ENCODE peak calls at places on chromosomes 3 and 15, in six cellular contexts. One of them, this sample, is unnamed.

GRCh38 chr3:8663177-8664061 is 18.8 kb upstream of the SSUH2 start:
- DNase-seq in neuronal stem cell: peak; percentile 73
- DNase-seq in right cardiac atrium: no peak
- DNase-seq in GM12878: peak; percentile 36
- DNase-seq in fibroblast of pulmonary artery: peak; percentile 74
- DNase-seq in ovary: peak; percentile 55
- DNase-seq in this sample: peak; percentile 79

GRCh38 chr3:186605561-186606545 is 7.0 kb upstream of the AHSG start:
- DNase-seq in GM12878: no peak
- DNase-seq in right cardiac atrium: no peak
- DNase-seq in neuronal stem cell: no peak
- DNase-seq in ovary: no peak
- DNase-seq in fibroblast of pulmonary artery: no peak
- DNase-seq in this sample: no peak

GRCh38 chr3:4821975-4822374 is 157.3 kb upstream of the BHLHE40 start:
- DNase-seq in neuronal stem cell: no peak
- DNase-seq in ovary: no peak
- DNase-seq in fibroblast of pulmonary artery: no peak
- DNase-seq in right cardiac atrium: no peak
- DNase-seq in GM12878: no peak
- DNase-seq in this sample: no peak

GRCh38 chr3:45922950-45923590 is 20.2 kb upstream of the CXCR6 start:
- DNase-seq in GM12878: no peak
- DNase-seq in fibroblast of pulmonary artery: no peak
- DNase-seq in right cardiac atrium: no peak
- DNase-seq in neuronal stem cell: no peak
- DNase-seq in ovary: no peak
- DNase-seq in this sample: no peak

GRCh38 chr3:143571548-143571947 is 276.7 kb downstream of the SLC9A9 start:
- DNase-seq in fibroblast of pulmonary artery: peak; percentile 14
- DNase-seq in ovary: no peak
- DNase-seq in neuronal stem cell: no peak
- DNase-seq in GM12878: no peak
- DNase-seq in right cardiac atrium: no peak
- DNase-seq in this sample: peak; percentile 66

GRCh38 chr3:71152892-71153265 is 430.6 kb downstream of the FOXP1 start:
- DNase-seq in ovary: no peak
- DNase-seq in right cardiac atrium: no peak
- DNase-seq in neuronal stem cell: no peak
- DNase-seq in GM12878: no peak
- DNase-seq in fibroblast of pulmonary artery: no peak
- DNase-seq in this sample: no peak

GRCh38 chr15:70196314-70197291 is 98.9 kb upstream of the TLE3 start:
- DNase-seq in neuronal stem cell: peak; percentile 82
- DNase-seq in fibroblast of pulmonary artery: peak; percentile 97
- DNase-seq in right cardiac atrium: peak; percentile 64
- DNase-seq in ovary: peak; percentile 51
- DNase-seq in GM12878: peak; percentile 90
- DNase-seq in this sample: peak; percentile 73

GRCh38 chr3:67414740-67415139 is 239.7 kb downstream of the SUCLG2 start:
- DNase-seq in ovary: no peak
- DNase-seq in GM12878: no peak
- DNase-seq in neuronal stem cell: no peak
- DNase-seq in fibroblast of pulmonary artery: no peak
- DNase-seq in right cardiac atrium: peak; percentile 25
- DNase-seq in this sample: peak; percentile 10

GRCh38 chr3:146626384-146627122 is 21.4 kb upstream of the PLSCR5 start:
- DNase-seq in GM12878: no peak
- DNase-seq in fibroblast of pulmonary artery: no peak
- DNase-seq in neuronal stem cell: no peak
- DNase-seq in ovary: no peak
- DNase-seq in right cardiac atrium: no peak
- DNase-seq in this sample: no peak

GRCh38 chr3:184914628-184915027 is 102.7 kb downstream of the VPS8 start:
- DNase-seq in ovary: no peak
- DNase-seq in fibroblast of pulmonary artery: peak; percentile 46
- DNase-seq in neuronal stem cell: no peak
- DNase-seq in GM12878: no peak
- DNase-seq in right cardiac atrium: no peak
- DNase-seq in this sample: peak; percentile 23

GRCh38 chr3:79253704-79254103 is 514.1 kb downstream of the ROBO1 start:
- DNase-seq in neuronal stem cell: no peak
- DNase-seq in right cardiac atrium: no peak
- DNase-seq in GM12878: no peak
- DNase-seq in ovary: no peak
- DNase-seq in fibroblast of pulmonary artery: no peak
- DNase-seq in this sample: peak; percentile 49

GRCh38 chr3:146491303-146491702 is 21.9 kb upstream of the PLSCR2 start:
- DNase-seq in fibroblast of pulmonary artery: peak; percentile 65
- DNase-seq in right cardiac atrium: no peak
- DNase-seq in neuronal stem cell: no peak
- DNase-seq in ovary: no peak
- DNase-seq in GM12878: no peak
- DNase-seq in this sample: peak; percentile 79

GRCh38 chr15:81492303-81492702 is 118.3 kb upstream of the TMC3 start:
- DNase-seq in neuronal stem cell: no peak
- DNase-seq in fibroblast of pulmonary artery: peak; percentile 81
- DNase-seq in right cardiac atrium: peak; percentile 50
- DNase-seq in GM12878: no peak
- DNase-seq in ovary: no peak
- DNase-seq in this sample: peak; percentile 56

GRCh38 chr3:44105571-44105970 is 136.1 kb upstream of the TOPAZ1 start:
- DNase-seq in neuronal stem cell: no peak
- DNase-seq in ovary: no peak
- DNase-seq in GM12878: no peak
- DNase-seq in right cardiac atrium: no peak
- DNase-seq in fibroblast of pulmonary artery: no peak
- DNase-seq in this sample: no peak

GRCh38 chr3:157089455-157090221 is 70.3 kb downstream of the CCNL1 start:
- DNase-seq in fibroblast of pulmonary artery: peak; percentile 89
- DNase-seq in right cardiac atrium: no peak
- DNase-seq in ovary: peak; percentile 39
- DNase-seq in GM12878: peak; percentile 69
- DNase-seq in neuronal stem cell: no peak
- DNase-seq in this sample: peak; percentile 66

DNA sequence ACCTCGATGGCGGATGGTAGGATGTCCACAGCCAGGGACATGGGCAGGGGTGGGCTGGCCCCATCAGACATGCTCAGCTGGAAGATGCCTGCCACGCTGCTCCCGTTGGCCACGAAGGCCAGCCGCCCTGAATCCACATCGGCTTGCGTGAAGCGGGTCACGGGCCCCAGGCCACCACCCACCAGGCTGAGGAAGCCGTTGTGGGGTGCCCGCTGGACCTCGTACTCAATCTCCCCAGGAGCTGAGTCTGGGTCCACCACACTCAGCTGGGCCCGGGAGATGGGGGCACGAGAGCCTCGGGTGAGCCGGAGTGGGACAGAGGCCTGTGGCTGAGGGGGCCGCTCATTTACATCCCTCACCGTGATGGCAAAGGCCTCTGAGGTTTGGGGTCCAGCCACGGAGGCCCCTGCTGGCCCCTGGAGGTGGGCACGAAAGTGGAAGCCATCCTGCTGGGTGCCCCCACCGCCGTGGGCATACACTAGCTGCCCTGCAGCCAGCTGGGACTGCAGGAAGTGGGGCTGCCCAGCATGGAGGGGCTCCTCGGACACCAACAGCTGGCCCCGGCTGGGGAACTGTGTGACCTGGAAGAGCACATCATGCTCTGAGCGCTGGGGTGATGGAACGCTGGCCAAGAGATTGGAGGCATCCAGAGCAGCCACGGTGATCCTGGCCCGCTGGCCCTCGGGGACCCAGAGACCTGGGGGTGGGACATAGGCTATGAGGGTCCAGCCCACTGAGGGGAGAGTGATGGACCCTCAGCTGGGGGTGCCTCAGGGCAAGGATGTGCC is 29.2 kb downstream of the SNX33 start:
- DNase-seq in ovary: peak; percentile 49
- DNase-seq in fibroblast of pulmonary artery: no peak
- DNase-seq in right cardiac atrium: peak; percentile 77
- DNase-seq in neuronal stem cell: no peak
- DNase-seq in GM12878: no peak
- DNase-seq in this sample: no peak
- H3K4me3 ChIP-seq in ovary: no peak overlapping the region
- H3K4me3 ChIP-seq in fibroblast of pulmonary artery: no peak overlapping the region
- H3K4me3 ChIP-seq in right cardiac atrium: no peak overlapping the region
- H3K4me3 ChIP-seq in neuronal stem cell: no peak overlapping the region
- H3K4me3 ChIP-seq in GM12878: no peak overlapping the region
- H3K4me3 ChIP-seq in this sample: no peak overlapping the region

GRCh38 chr3:192408721-192409151 is 318.6 kb downstream of the FGF12 start:
- DNase-seq in neuronal stem cell: peak; percentile 33
- DNase-seq in fibroblast of pulmonary artery: no peak
- DNase-seq in right cardiac atrium: peak; percentile 43
- DNase-seq in GM12878: no peak
- DNase-seq in ovary: peak; percentile 30
- DNase-seq in this sample: no peak
- H3K4me3 ChIP-seq in neuronal stem cell: peak overlapping the region; percentile 94
- H3K4me3 ChIP-seq in fibroblast of pulmonary artery: peak overlapping the region; percentile 35
- H3K4me3 ChIP-seq in right cardiac atrium: peak overlapping the region; percentile 55
- H3K4me3 ChIP-seq in GM12878: no peak overlapping the region
- H3K4me3 ChIP-seq in ovary: peak overlapping the region; percentile 38
- H3K4me3 ChIP-seq in this sample: peak overlapping the region; percentile 21

GRCh38 chr3:177211503-177212277 is 14.4 kb upstream of the TBL1XR1 start:
- DNase-seq in ovary: no peak
- DNase-seq in right cardiac atrium: no peak
- DNase-seq in GM12878: no peak
- DNase-seq in neuronal stem cell: no peak
- DNase-seq in fibroblast of pulmonary artery: no peak
- DNase-seq in this sample: peak; percentile 16
- H3K4me3 ChIP-seq in ovary: no peak overlapping the region
- H3K4me3 ChIP-seq in right cardiac atrium: no peak overlapping the region
- H3K4me3 ChIP-seq in GM12878: no peak overlapping the region
- H3K4me3 ChIP-seq in neuronal stem cell: no peak overlapping the region
- H3K4me3 ChIP-seq in fibroblast of pulmonary artery: no peak overlapping the region
- H3K4me3 ChIP-seq in this sample: no peak overlapping the region

DNA sequence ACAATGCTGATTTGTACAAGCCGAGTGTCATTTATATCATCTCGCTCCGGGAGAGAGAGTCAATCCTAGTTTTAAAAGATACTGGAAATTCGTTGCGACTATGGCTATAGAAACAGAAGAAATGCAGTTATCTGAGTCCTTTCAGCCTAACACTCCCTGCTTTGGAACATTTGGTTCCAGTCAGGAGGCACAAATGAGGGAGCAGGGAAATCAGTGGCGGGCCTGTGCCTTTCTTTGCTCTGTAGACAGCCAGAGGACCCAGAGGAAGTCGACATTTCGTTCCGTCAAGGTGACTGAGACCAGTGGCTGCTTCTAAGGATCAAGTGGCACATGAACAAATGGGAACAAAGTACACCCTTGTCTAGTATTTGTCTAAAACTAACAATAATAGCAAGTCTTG is 745 bp upstream of the RIOX2 start:
- DNase-seq in neuronal stem cell: no peak
- DNase-seq in right cardiac atrium: no peak
- DNase-seq in fibroblast of pulmonary artery: no peak
- DNase-seq in ovary: no peak
- DNase-seq in GM12878: no peak
- DNase-seq in this sample: no peak
- H3K4me3 ChIP-seq in neuronal stem cell: no peak overlapping the region
- H3K4me3 ChIP-seq in right cardiac atrium: peak overlapping the region; percentile 60
- H3K4me3 ChIP-seq in fibroblast of pulmonary artery: peak overlapping the region; percentile 65
- H3K4me3 ChIP-seq in ovary: no peak overlapping the region
- H3K4me3 ChIP-seq in GM12878: peak overlapping the region; percentile 74
- H3K4me3 ChIP-seq in this sample: peak overlapping the region; percentile 68

GRCh38 chr3:48739955-48740823 is 23.2 kb upstream of the IP6K2 start:
- DNase-seq in ovary: peak; percentile 84
- DNase-seq in GM12878: no peak
- DNase-seq in right cardiac atrium: peak; percentile 97
- DNase-seq in neuronal stem cell: peak; percentile 47
- DNase-seq in fibroblast of pulmonary artery: peak; percentile 89
- DNase-seq in this sample: peak; percentile 79
- H3K4me3 ChIP-seq in ovary: no peak overlapping the region
- H3K4me3 ChIP-seq in GM12878: no peak overlapping the region
- H3K4me3 ChIP-seq in right cardiac atrium: no peak overlapping the region
- H3K4me3 ChIP-seq in neuronal stem cell: no peak overlapping the region
- H3K4me3 ChIP-seq in fibroblast of pulmonary artery: peak overlapping the region; percentile 0
- H3K4me3 ChIP-seq in this sample: no peak overlapping the region

GRCh38 chr3:159804726-159805410 is 183.8 kb upstream of the IL12A start:
- DNase-seq in right cardiac atrium: peak; percentile 64
- DNase-seq in fibroblast of pulmonary artery: peak; percentile 94
- DNase-seq in GM12878: no peak
- DNase-seq in neuronal stem cell: peak; percentile 64
- DNase-seq in ovary: peak; percentile 41
- DNase-seq in this sample: peak; percentile 91
- H3K4me3 ChIP-seq in right cardiac atrium: no peak overlapping the region
- H3K4me3 ChIP-seq in fibroblast of pulmonary artery: no peak overlapping the region
- H3K4me3 ChIP-seq in GM12878: no peak overlapping the region
- H3K4me3 ChIP-seq in neuronal stem cell: no peak overlapping the region
- H3K4me3 ChIP-seq in ovary: no peak overlapping the region
- H3K4me3 ChIP-seq in this sample: no peak overlapping the region

DNA sequence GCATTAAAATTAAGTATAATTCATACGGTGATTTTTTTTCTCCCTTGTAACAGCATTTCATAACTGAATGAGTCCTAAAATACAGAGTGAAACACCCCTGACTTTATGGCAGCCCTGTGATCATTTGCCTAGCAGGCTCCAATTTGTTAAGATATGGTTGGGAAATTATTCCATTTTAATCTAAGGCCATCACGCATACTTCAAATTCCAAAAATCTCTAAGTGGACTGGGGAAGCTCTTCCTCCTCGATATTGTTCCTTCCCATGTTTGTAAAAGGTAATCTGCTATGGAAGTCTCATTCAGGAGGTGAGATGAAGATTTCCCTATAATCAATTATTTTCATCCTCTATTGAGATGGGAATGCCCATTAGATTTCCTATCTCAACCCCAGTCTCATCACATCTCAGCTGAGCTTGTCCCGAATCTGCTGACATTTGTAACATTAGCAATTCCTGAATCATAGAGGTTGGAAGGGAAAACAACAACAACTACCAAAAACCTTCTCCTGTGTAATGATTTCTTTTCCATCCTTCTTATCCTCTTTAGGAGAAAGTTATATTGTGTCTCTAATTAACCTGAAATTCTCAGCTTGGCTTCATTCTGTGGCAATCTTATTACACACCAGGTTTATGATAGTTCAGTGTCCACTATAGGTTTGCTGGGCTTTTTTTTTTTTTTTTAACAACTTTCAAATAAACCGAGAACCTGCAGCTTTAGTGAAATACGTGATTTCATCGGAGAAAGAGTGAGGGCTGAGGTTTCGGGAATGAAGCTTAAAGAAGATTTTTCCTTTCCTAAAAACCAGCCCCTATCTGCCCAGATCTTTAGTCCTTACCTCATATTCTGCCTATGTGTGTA is 2.2 kb upstream of the NR2F2 start:
- DNase-seq in right cardiac atrium: no peak
- DNase-seq in fibroblast of pulmonary artery: peak; percentile 49
- DNase-seq in GM12878: no peak
- DNase-seq in ovary: no peak
- DNase-seq in neuronal stem cell: no peak
- DNase-seq in this sample: peak; percentile 44
- H3K4me3 ChIP-seq in right cardiac atrium: peak overlapping the region; percentile 94
- H3K4me3 ChIP-seq in fibroblast of pulmonary artery: peak overlapping the region; percentile 90
- H3K4me3 ChIP-seq in GM12878: no peak overlapping the region
- H3K4me3 ChIP-seq in ovary: peak overlapping the region; percentile 73
- H3K4me3 ChIP-seq in neuronal stem cell: no peak overlapping the region
- H3K4me3 ChIP-seq in this sample: peak overlapping the region; percentile 90

This sample was measured in fibroblast of mammary gland.